ENCODE peak calls at places on chromosomes 3 and 15, in eight cellular contexts. A, Y, R, S, V, I, U and B are unnamed samples. For H3K4me1 and H3K9me3, the result is how much of the 10 kb centered on the place peaks cover.

GRCh38 chr15:59388670-59389069 is 16.0 kb upstream of the MYO1E start:
- DNase-seq in U (peak), I (no peak), V (no peak), Y (no peak), S (no peak), R (no peak), A (no peak), B (no peak)

GRCh38 chr15:74821091-74821789 is 5.2 kb upstream of the CPLX3 start:
- DNase-seq in U (no peak), V (no peak), R (no peak), S (no peak), I (no peak), A (no peak), Y (no peak), B (no peak)

GRCh38 chr3:159637895-159638542 is 350.6 kb upstream of the IL12A start:
- DNase-seq in R (no peak), U (peak), I (no peak), S (no peak), A (no peak), Y (no peak), V (no peak), B (no peak)

GRCh38 chr3:185399629-185400339 is 36.8 kb downstream of the MAP3K13 start:
- DNase-seq in Y (no peak), R (no peak), V (no peak), S (no peak), A (no peak), I (no peak), U (no peak), B (no peak)

GRCh38 chr3:128619146-128619890 is 31.3 kb downstream of the RPN1 start:
- DNase-seq in Y (no peak), A (no peak), V (no peak), R (no peak), S (no peak), U (peak), I (no peak), B (no peak)

GRCh38 chr3:116951610-116952009 is 242.0 kb downstream of the TUSC7 start:
- DNase-seq in A (no peak), S (no peak), R (no peak), U (no peak), I (no peak), V (no peak), Y (no peak), B (no peak)

GRCh38 chr3:106208979-106209378 is 340.2 kb upstream of the CBLB start:
- DNase-seq in Y (no peak), V (no peak), U (peak), R (no peak), A (peak), I (no peak), S (no peak), B (no peak)

GRCh38 chr15:101615414-101615985 is 36.7 kb downstream of the TM2D3 start:
- DNase-seq in A (no peak), S (peak), I (no peak), Y (no peak), V (no peak), U (no peak), R (no peak), B (no peak)

GRCh38 chr15:78533331-78533730 is 6.9 kb upstream of the PSMA4 start:
- DNase-seq in V (no peak), R (no peak), Y (no peak), S (no peak), A (no peak), U (no peak), I (no peak), B (no peak)

GRCh38 chr3:45472795-45473194 is 84.4 kb downstream of the LARS2 start:
- DNase-seq in S (no peak), R (no peak), V (no peak), U (no peak), A (no peak), I (no peak), Y (no peak), B (no peak)

GRCh38 chr15:92616621-92617179 is 38.9 kb downstream of the FAM174B start:
- DNase-seq in U (peak), I (no peak), V (peak), R (no peak), S (peak), Y (no peak), A (no peak), B (no peak)

GRCh38 chr3:40097507-40098117 is 211.9 kb upstream of the EIF1B start:
- DNase-seq in V (no peak), S (no peak), U (no peak), R (no peak), I (no peak), A (no peak), Y (no peak), B (no peak)

GRCh38 chr15:62857411-62857853 is 185.1 kb upstream of the TPM1 start:
- DNase-seq in V (no peak), U (no peak), S (no peak), A (no peak), R (no peak), Y (no peak), I (no peak), B (no peak)

GRCh38 chr3:197458179-197458707 is 97.5 kb downstream of the BDH1 start:
- DNase-seq in U (no peak), Y (peak), I (no peak), R (peak), A (no peak), S (no peak), V (no peak), B (no peak)

GRCh38 chr3:149820183-149820582 is 7.2 kb downstream of the RNF13 start:
- DNase-seq in Y (no peak), S (no peak), R (no peak), V (no peak), I (no peak), A (no peak), U (no peak), B (no peak)

GRCh38 chr3:24583004-24583403 is 88.4 kb upstream of the THRB start:
- DNase-seq in U (peak), I (no peak), R (no peak), S (no peak), Y (no peak), V (no peak), A (no peak), B (no peak)

GRCh38 chr15:40277472-40277871 is 5.4 kb downstream of the ANKRD63 start:
- DNase-seq in I (no peak), Y (no peak), R (no peak), V (no peak), S (no peak), U (no peak), A (no peak), B (peak)

GRCh38 chr15:60972301-60972700 is 256.8 kb downstream of the RORA start:
- DNase-seq in S (no peak), Y (no peak), I (no peak), R (no peak), A (no peak), V (no peak), U (peak), B (no peak)

GRCh38 chr3:81778678-81779182 is 17.3 kb upstream of the GBE1 start:
- DNase-seq in I (no peak), A (no peak), U (peak), V (no peak), S (no peak), Y (no peak), R (no peak), B (no peak)

GRCh38 chr15:86855307-86855706 is 775.6 kb downstream of the AGBL1 start:
- DNase-seq in V (no peak), S (no peak), U (no peak), Y (no peak), A (no peak), R (no peak), I (no peak), B (no peak)

GRCh38 chr15:68335655-68336054 is 58.1 kb downstream of the FEM1B start:
- DNase-seq in U (no peak), R (no peak), V (peak), S (no peak), I (no peak), Y (no peak), A (no peak), B (peak)

GRCh38 chr3:120341658-120342346 is 7.4 kb downstream of the LRRC58 start:
- DNase-seq in R (no peak), V (no peak), A (no peak), Y (no peak), I (no peak), S (no peak), U (no peak), B (peak)

GRCh38 chr3:101643861-101644613 is 32.9 kb downstream of the ZBTB11 start:
- DNase-seq in U (peak), S (no peak), Y (no peak), R (no peak), A (peak), I (no peak), V (no peak), B (no peak)

GRCh38 chr15:76197703-76198455 is 113.4 kb downstream of the ETFA start:
- DNase-seq in S (peak), I (no peak), R (peak), Y (peak), A (no peak), V (peak), U (no peak), B (no peak)

GRCh38 chr3:152258448-152259302 is 10.1 kb upstream of the MBNL1 start:
- DNase-seq in S (peak), Y (peak), R (no peak), A (peak), I (no peak), V (peak), U (peak), B (peak)

GRCh38 chr3:119649764-119650163 is 10.6 kb downstream of the POPDC2 start:
- DNase-seq in V (no peak), A (no peak), I (no peak), R (no peak), U (peak), Y (no peak), S (no peak), B (no peak)

GRCh38 chr3:23041918-23042696 is 161.0 kb upstream of the UBE2E2 start:
- DNase-seq in S (no peak), Y (no peak), A (no peak), V (peak), I (no peak), R (no peak), U (no peak), B (peak)

GRCh38 chr3:133097214-133097613 is 59.0 kb downstream of the TMEM108 start:
- DNase-seq in S (no peak), A (no peak), Y (no peak), V (no peak), R (no peak), I (no peak), U (peak), B (no peak)

GRCh38 chr15:94793641-94794040 is 562.3 kb downstream of the MCTP2 start:
- DNase-seq in R (no peak), U (peak), A (no peak), V (no peak), Y (no peak), S (no peak), I (no peak), B (no peak)

DNA sequence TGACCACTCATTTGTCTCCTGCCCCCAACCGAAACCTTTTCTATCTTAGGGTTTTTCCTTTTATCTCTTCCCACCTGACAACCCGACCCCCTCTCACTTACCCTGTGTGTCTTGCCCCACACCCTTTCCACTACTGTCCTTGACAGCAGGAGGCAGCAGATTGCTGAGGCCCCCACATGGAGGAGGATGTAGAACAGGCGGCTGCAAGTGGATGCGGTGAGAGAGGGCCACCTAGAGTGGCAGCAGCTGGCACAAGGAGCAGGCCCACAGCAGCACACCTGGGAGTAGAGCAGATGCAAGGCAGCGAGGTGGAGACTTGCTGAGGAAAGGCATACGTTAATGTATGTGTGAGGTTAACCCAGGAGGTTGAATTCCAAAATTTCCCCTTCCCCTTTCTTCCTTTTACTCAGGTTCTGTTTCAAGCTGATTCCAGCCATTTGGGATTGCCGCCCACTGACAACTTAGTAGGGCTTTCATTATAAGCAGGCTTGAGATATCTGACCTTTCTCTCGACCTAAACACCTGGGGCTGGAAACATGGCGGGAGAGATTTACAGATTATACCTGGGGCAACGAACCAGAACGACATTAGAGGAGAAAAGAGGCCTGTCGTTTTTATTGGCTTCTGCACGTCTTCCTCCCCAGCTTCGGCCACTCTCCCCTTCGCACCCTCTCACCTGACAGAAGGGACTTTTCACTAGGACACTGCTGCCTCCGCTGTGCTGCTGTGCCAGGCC is 643 bp downstream of the SERINC4 start:
- DNase-seq in I (no peak), S (no peak), Y (no peak), U (no peak), V (no peak), A (no peak), R (peak), B (peak)
- H3K4me3 ChIP-seq in I (no peak), S (peak), Y (no peak), U (no peak), V (no peak), A (no peak), R (no peak), B (no peak)

GRCh38 chr15:38674440-38674839 is 109.8 kb upstream of the RASGRP1 start:
- DNase-seq in U (no peak), S (no peak), R (no peak), V (no peak), A (no peak), I (no peak), Y (no peak), B (no peak)
- H3K4me1 ChIP-seq in U (under half), S (under half), R (under half), V (under half), A (under half), I (under half), Y (under half), B (under half)

GRCh38 chr3:64878372-64878771 is 190.6 kb upstream of the ADAMTS9 start:
- DNase-seq in Y (no peak), U (peak), V (no peak), I (no peak), S (no peak), A (no peak), R (no peak), B (no peak)
- H3K9me3 ChIP-seq in Y (under half), U (under half), V (under half), I (under half), S (under half), A (under half), R (under half), B (under half)

GRCh38 chr3:124395165-124395564 is 335.1 kb upstream of the UMPS start:
- DNase-seq in V (no peak), A (no peak), S (no peak), R (no peak), U (no peak), I (no peak), Y (no peak), B (no peak)
- H3K4me3 ChIP-seq in V (no peak), A (no peak), S (no peak), R (no peak), U (no peak), I (no peak), Y (no peak), B (no peak)

GRCh38 chr15:88630798-88631463 is 7.9 kb upstream of the ISG20 start:
- DNase-seq in A (no peak), S (no peak), R (no peak), Y (no peak), I (no peak), V (peak), U (no peak), B (no peak)
- H3K4me1 ChIP-seq in A (half or more), S (under half), R (under half), Y (under half), I (under half), V (under half), U (under half), B (under half)

GRCh38 chr3:54427951-54428871 is 305.9 kb downstream of the CACNA2D3 start:
- DNase-seq in A (peak), I (no peak), U (peak), R (peak), V (peak), S (peak), Y (no peak), B (peak)
- H3K9me3 ChIP-seq in A (under half), I (under half), U (under half), R (under half), V (under half), S (under half), Y (under half), B (under half)

GRCh38 chr3:47007482-47008257 is 28.2 kb downstream of the NBEAL2 start:
- DNase-seq in A (no peak), Y (no peak), S (peak), R (peak), V (no peak), I (peak), U (no peak), B (peak)

GRCh38 chr3:47009225-47010049 is 30.0 kb downstream of the NBEAL2 start:
- DNase-seq in V (peak), U (peak), S (peak), A (peak), Y (peak), R (peak), I (peak), B (peak)

GRCh38 chr3:47008258-47008671 is 28.8 kb downstream of the NBEAL2 start:
- DNase-seq in A (no peak), Y (no peak), S (peak), I (no peak), V (no peak), R (peak), U (no peak), B (peak)

GRCh38 chr3:47010050-47010712 is 30.7 kb downstream of the NBEAL2 start:
- DNase-seq in A (no peak), S (no peak), R (peak), Y (no peak), I (peak), V (peak), U (no peak), B (peak)

DNA sequence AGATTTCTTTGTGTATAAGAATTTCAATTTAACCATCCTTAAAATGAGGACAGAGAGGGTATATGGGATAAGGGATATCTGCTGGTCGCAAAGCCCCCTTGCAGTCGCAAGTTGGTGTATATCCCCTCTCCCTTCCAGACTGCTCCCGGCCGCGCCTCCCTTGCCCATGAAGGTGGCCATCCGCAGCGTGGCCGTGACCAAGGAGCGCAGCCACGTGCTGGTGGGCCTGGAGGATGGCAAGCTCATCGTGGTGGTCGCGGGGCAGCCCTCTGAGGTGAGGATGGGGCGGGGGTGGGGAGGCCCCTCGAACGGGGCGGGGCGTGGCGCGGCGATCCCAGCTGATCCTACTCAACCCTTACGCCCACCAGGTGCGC is 29.4 kb downstream of the NBEAL2 start:
- DNase-seq in S (no peak), I (peak), R (no peak), A (no peak), V (no peak), Y (no peak), U (no peak), B (no peak)
- H3K4me3 ChIP-seq in S (peak), I (peak), R (peak), A (peak), V (peak), Y (peak), U (peak), B (peak)

GRCh38 chr15:90396321-90396720 is 8.3 kb downstream of the IQGAP1 start:
- DNase-seq in S (no peak), R (no peak), U (no peak), A (no peak), I (no peak), Y (no peak), V (no peak), B (no peak)
- H3K4me1 ChIP-seq in S (half or more), R (under half), U (under half), A (half or more), I (half or more), Y (half or more), V (half or more), B (under half)

GRCh38 chr15:26572606-26573350 is 200.1 kb downstream of the GABRB3 start:
- DNase-seq in Y (no peak), U (no peak), I (no peak), A (no peak), V (no peak), S (no peak), R (no peak), B (no peak)
- H3K9me3 ChIP-seq in Y (under half), U (under half), I (under half), A (under half), V (under half), S (under half), R (under half), B (under half)